ENCODE peak calls at places on chromosomes 12 and 14, in six cellular contexts. T is tibial nerve, X is heart left ventricle, K is ovary, L is AG10803, H is GM06990. E is an unnamed sample.

GRCh38 chr14:61003571-61003970 is 22.5 kb downstream of the SLC38A6 start:
- DNase-seq in K (no peak), L (peak), H (no peak), T (no peak), X (no peak), E (no peak)

GRCh38 chr14:37034410-37035285 is 137.8 kb downstream of the SLC25A21 start:
- DNase-seq in K (no peak), X (no peak), H (no peak), L (peak), T (no peak), E (no peak)

GRCh38 chr12:50042693-50043092 is 14.7 kb upstream of the ASIC1 start:
- DNase-seq in T (no peak), K (no peak), H (no peak), X (no peak), L (no peak), E (no peak)

GRCh38 chr12:11762723-11763326 is 113.4 kb downstream of the ETV6 start:
- DNase-seq in T (no peak), L (peak), X (no peak), H (peak), K (no peak), E (no peak)

GRCh38 chr12:49578471-49579112 is 10.7 kb upstream of the MCRS1 start:
- DNase-seq in T (no peak), X (no peak), K (no peak), L (no peak), H (no peak), E (no peak)

GRCh38 chr14:91245029-91245428 is 525 bp upstream of the GPR68 start:
- DNase-seq in H (no peak), L (no peak), K (no peak), T (no peak), X (no peak), E (no peak)

GRCh38 chr14:106564058-106564643 is 1037.8 kb downstream of the TMEM121 start:
- DNase-seq in X (no peak), H (peak), L (no peak), T (no peak), K (no peak), E (no peak)

GRCh38 chr12:89676935-89677334 is 31.7 kb downstream of the ATP2B1 start:
- DNase-seq in K (no peak), X (no peak), H (no peak), L (no peak), T (no peak), E (no peak)

GRCh38 chr12:79407671-79408622 is 282.8 kb downstream of the PAWR start:
- DNase-seq in H (peak), K (peak), X (peak), L (peak), T (peak), E (no peak)

GRCh38 chr14:100730530-100730929 is 3.8 kb downstream of the DLK1 start:
- DNase-seq in K (no peak), X (no peak), H (no peak), L (no peak), T (no peak), E (no peak)

GRCh38 chr14:36582011-36582873 is at the start of gene NKX2-8:
- DNase-seq in X (no peak), H (no peak), K (no peak), L (no peak), T (no peak), E (no peak)

GRCh38 chr14:81931828-81932227 is 398.2 kb upstream of the SEL1L start:
- DNase-seq in T (no peak), H (no peak), X (no peak), K (no peak), L (no peak), E (no peak)

GRCh38 chr14:101028971-101029667 is 125.6 kb upstream of the RTL1 start:
- DNase-seq in K (no peak), T (no peak), H (no peak), L (no peak), X (no peak), E (peak)

GRCh38 chr14:57136669-57137068 is 132.0 kb downstream of the EXOC5 start:
- DNase-seq in L (no peak), H (no peak), K (no peak), X (peak), T (no peak), E (peak)

GRCh38 chr14:56199095-56199975 is 81.1 kb downstream of the PELI2 start:
- DNase-seq in X (peak), K (peak), H (peak), T (peak), L (peak), E (peak)

GRCh38 chr12:117643971-117644370 is 282.5 kb upstream of the NOS1 start:
- DNase-seq in T (no peak), X (no peak), H (no peak), K (no peak), L (no peak), E (no peak)

GRCh38 chr14:50342211-50343080 is 30.3 kb downstream of the DMAC2L start:
- DNase-seq in H (peak), L (peak), K (peak), X (peak), T (peak), E (peak)

GRCh38 chr12:124384299-124384894 is 89.5 kb downstream of the RFLNA start:
- DNase-seq in X (no peak), T (no peak), L (no peak), H (no peak), K (no peak), E (no peak)
- H3K4me3 ChIP-seq in X (no peak), T (no peak), L (no peak), H (no peak), K (no peak), E (no peak)

DNA sequence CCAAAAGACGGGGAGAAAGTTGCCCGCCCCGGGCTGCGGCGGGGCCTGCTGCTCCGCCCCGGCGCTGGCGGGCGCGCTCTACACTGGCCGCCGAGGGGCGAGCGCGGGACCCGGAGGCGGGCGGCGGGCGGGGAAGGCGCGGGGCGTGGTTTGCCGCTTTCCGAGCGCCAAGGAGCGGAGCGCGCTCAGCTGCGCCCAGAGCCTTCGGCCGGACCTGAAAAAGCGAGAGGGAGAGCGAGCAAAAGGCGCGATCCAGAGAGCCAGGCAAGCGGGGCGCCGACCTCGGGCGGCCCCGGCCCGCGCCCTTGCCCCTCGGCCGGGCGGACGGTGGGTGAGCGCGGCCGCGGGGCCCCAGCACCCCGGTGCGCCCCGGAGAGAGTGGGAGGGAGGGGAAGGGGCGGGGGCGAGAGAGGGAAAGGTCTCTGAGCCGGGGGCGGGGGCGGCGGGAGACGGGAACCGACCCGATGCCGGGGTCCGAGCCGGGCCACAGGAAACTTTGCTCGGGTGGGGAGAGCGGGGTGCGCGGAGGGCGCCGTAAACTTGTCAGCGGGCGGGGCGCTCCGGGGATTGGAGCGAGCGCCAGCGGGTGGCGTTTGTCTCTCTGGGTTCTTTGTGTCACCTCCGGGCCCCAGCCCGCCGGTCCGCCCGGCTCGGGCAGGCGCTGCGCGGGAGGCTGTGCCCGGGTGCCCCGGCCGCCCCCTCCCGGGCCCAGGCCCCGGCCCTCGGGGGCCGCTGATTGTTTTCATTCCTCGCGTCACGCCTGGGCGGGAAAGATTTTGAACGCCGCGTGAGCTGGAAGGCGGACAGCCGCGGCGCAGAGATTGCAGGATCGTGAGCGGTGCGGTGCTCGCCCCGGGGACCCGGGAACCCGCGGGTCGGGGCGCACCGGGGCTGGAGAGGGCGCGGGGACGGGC is at the start of gene SYNE2:
- DNase-seq in K (peak), H (peak), X (peak), T (peak), L (peak), E (peak)
- TF ChIP-seq CTCF in K (no peak), H (peak), X (no peak), T (peak), L (no peak), E (peak)

GRCh38 chr14:96509457-96510090 is 7.4 kb downstream of the PAPOLA start:
- DNase-seq in X (no peak), T (no peak), L (no peak), H (no peak), K (no peak), E (no peak)

GRCh38 chr14:96511667-96512066 is 9.5 kb downstream of the PAPOLA start:
- DNase-seq in T (no peak), L (no peak), K (no peak), H (no peak), X (no peak), E (no peak)

GRCh38 chr14:96512602-96513397 is 10.6 kb downstream of the PAPOLA start:
- DNase-seq in H (peak), L (no peak), X (no peak), K (no peak), T (no peak), E (no peak)

GRCh38 chr14:96511146-96511545 is 9.0 kb downstream of the PAPOLA start:
- DNase-seq in T (no peak), L (no peak), H (no peak), K (no peak), X (no peak), E (no peak)

GRCh38 chr14:96512122-96512521 is 9.9 kb downstream of the PAPOLA start:
- DNase-seq in T (no peak), H (no peak), K (no peak), X (no peak), L (no peak), E (no peak)
- H3K4me3 ChIP-seq in T (no peak), H (no peak), K (no peak), X (no peak), L (no peak), E (no peak)

GRCh38 chr14:44505588-44505987 is 1.5 kb downstream of the FSCB start:
- DNase-seq in L (no peak), T (no peak), H (no peak), X (no peak), K (no peak), E (no peak)
- TF ChIP-seq CTCF in L (no peak), T (no peak), H (no peak), X (no peak), K (no peak), E (no peak)

DNA sequence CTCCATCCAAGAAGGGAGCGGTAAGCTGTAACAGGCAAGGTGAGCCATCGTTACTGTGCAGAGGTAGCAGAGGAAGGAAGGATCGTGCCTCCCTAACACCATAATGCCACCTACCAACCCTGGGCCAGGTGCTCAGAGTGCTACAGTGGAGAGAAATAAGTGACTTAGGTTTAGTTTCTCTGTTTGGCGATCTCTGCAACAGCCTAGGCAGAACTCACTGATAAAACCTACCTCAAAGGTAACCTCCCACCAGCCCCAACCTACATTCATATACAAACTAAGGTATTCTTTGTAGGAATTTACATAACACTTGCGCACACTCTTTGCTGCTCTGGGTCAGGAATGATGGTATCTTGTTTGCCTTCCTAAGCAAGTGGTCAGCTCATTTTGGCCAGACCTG is 93.4 kb upstream of the TMEM132D start:
- DNase-seq in K (no peak), L (no peak), T (no peak), H (no peak), X (no peak), E (no peak)
- H3K4me3 ChIP-seq in K (no peak), L (no peak), T (no peak), H (no peak), X (no peak), E (no peak)

E was measured in gastrocnemius medialis.